ENCODE peak calls at places on chromosomes 5 and 9, in ten cellular contexts. C is HCT116; U is breast epithelium; K is colonic mucosa; F is prostate gland; E is heart right ventricle; W is CD4-positive, CD25-positive, alpha-beta regulatory T cell; O is cardiac muscle cell; J is aorta; P is GM12878. R is an unnamed sample.

GRCh38 chr5:61941637-61942036 is 364.4 kb upstream of the KIF2A start:
- DNase-seq in K (no peak), O (no peak), U (no peak), J (no peak), W (no peak), F (no peak), E (no peak), P (no peak), C (no peak), R (no peak)

GRCh38 chr9:133370680-133371079 is 5.2 kb downstream of the SURF4 start:
- DNase-seq in C (no peak), O (no peak), U (no peak), K (no peak), F (no peak), W (peak), E (no peak), J (no peak), P (no peak), R (no peak)

GRCh38 chr5:76457685-76458491 is 54.8 kb downstream of the IQGAP2 start:
- DNase-seq in E (no peak), U (no peak), O (no peak), P (no peak), J (no peak), C (no peak), F (no peak), K (no peak), W (no peak), R (no peak)

GRCh38 chr9:7103382-7104170 is 345.8 kb downstream of the KDM4C start:
- DNase-seq in P (no peak), J (no peak), O (peak), C (no peak), U (no peak), E (no peak), W (no peak), F (no peak), K (no peak), R (no peak)

GRCh38 chr9:13386324-13386723 is 106.8 kb upstream of the MPDZ start:
- DNase-seq in K (no peak), P (no peak), W (no peak), J (peak), O (no peak), C (no peak), U (no peak), E (no peak), F (no peak), R (no peak)

GRCh38 chr5:136308396-136308795 is 56.9 kb downstream of the TRPC7 start:
- DNase-seq in C (no peak), K (no peak), U (no peak), W (no peak), E (no peak), J (no peak), P (no peak), O (peak), F (no peak), R (no peak)

GRCh38 chr9:133807818-133808217 is 69.7 kb upstream of the SARDH start:
- DNase-seq in C (no peak), W (no peak), O (no peak), K (no peak), E (no peak), U (no peak), J (no peak), P (no peak), F (no peak), R (no peak)

GRCh38 chr9:7042124-7042523 is 284.4 kb downstream of the KDM4C start:
- DNase-seq in C (no peak), E (no peak), O (no peak), W (no peak), U (no peak), J (no peak), F (no peak), P (no peak), K (no peak), R (no peak)

GRCh38 chr5:120388016-120388781 is 75.9 kb upstream of the PRR16 start:
- DNase-seq in W (no peak), J (no peak), E (no peak), C (no peak), U (no peak), P (no peak), O (no peak), K (no peak), F (no peak), R (no peak)

GRCh38 chr9:16082796-16083195 is 530.0 kb downstream of the CCDC171 start:
- DNase-seq in C (no peak), K (no peak), P (no peak), U (no peak), E (no peak), J (no peak), W (no peak), F (no peak), O (no peak), R (no peak)

GRCh38 chr5:3031733-3032378 is 280.4 kb upstream of the IRX2 start:
- DNase-seq in U (no peak), P (no peak), E (no peak), J (no peak), W (no peak), O (no peak), F (no peak), C (no peak), K (no peak), R (no peak)

GRCh38 chr9:127311239-127311741 is 46.7 kb downstream of the GARNL3 start:
- DNase-seq in C (peak), F (peak), E (peak), K (peak), J (peak), P (no peak), O (peak), W (no peak), U (no peak), R (no peak)

GRCh38 chr5:158414780-158415179 is 555.8 kb upstream of the CLINT1 start:
- DNase-seq in C (no peak), F (no peak), P (no peak), U (no peak), O (no peak), E (peak), K (no peak), W (no peak), J (no peak), R (no peak)
- H3K27ac ChIP-seq in C (no peak), F (no peak), P (no peak), U (peak), O (no peak), E (peak), K (no peak), W (no peak), J (peak), R (no peak)

GRCh38 chr5:172745836-172746235 is 25.2 kb downstream of the DUSP1 start:
- DNase-seq in U (no peak), P (no peak), E (no peak), J (no peak), C (no peak), W (no peak), K (no peak), O (no peak), F (no peak), R (no peak)

GRCh38 chr5:172745406-172745805 is 25.6 kb downstream of the DUSP1 start:
- DNase-seq in P (no peak), W (no peak), U (no peak), K (no peak), E (no peak), O (no peak), J (no peak), C (no peak), F (no peak), R (no peak)

GRCh38 chr5:172744106-172745104 is 26.6 kb downstream of the DUSP1 start:
- DNase-seq in W (no peak), P (no peak), K (peak), U (no peak), J (no peak), O (no peak), F (peak), E (no peak), C (no peak), R (no peak)

GRCh38 chr5:172741206-172741582 is 29.8 kb downstream of the DUSP1 start:
- DNase-seq in K (no peak), P (no peak), O (no peak), C (no peak), E (no peak), J (no peak), F (no peak), U (no peak), W (no peak), R (no peak)

GRCh38 chr5:172743112-172743959 is 27.7 kb downstream of the DUSP1 start:
- DNase-seq in F (no peak), U (no peak), K (no peak), E (no peak), W (no peak), O (no peak), P (no peak), J (no peak), C (no peak), R (no peak)
- H3K27ac ChIP-seq in F (no peak), U (no peak), K (no peak), E (peak), W (no peak), O (no peak), P (no peak), J (peak), C (no peak), R (no peak)

GRCh38 chr5:139700711-139701693 is 52.9 kb downstream of the CXXC5 start:
- DNase-seq in W (no peak), P (no peak), J (peak), O (no peak), K (peak), U (no peak), C (no peak), F (no peak), E (no peak), R (no peak)
- H3K27ac ChIP-seq in W (no peak), P (no peak), J (no peak), O (peak), K (no peak), U (no peak), C (no peak), F (no peak), E (no peak), R (no peak)

GRCh38 chr5:140341591-140341990 is 4.8 kb downstream of the HBEGF start:
- DNase-seq in J (peak), F (no peak), O (no peak), C (no peak), K (no peak), E (peak), P (no peak), W (no peak), U (no peak), R (peak)
- H3K27ac ChIP-seq in J (no peak), F (no peak), O (no peak), C (no peak), K (no peak), E (peak), P (peak), W (no peak), U (peak), R (peak)

GRCh38 chr5:57482671-57483106 is at the start of gene ACTBL2:
- DNase-seq in E (no peak), W (no peak), P (no peak), U (no peak), J (no peak), K (no peak), O (no peak), F (no peak), C (no peak), R (no peak)

GRCh38 chr5:57488308-57488955 is 5.8 kb upstream of the ACTBL2 start:
- DNase-seq in K (no peak), O (no peak), E (peak), C (no peak), U (no peak), F (no peak), J (no peak), P (no peak), W (no peak), R (no peak)

GRCh38 chr5:57491369-57491965 is 8.9 kb upstream of the ACTBL2 start:
- DNase-seq in J (no peak), U (no peak), K (no peak), F (no peak), C (no peak), O (peak), P (no peak), W (no peak), E (no peak), R (no peak)

DNA sequence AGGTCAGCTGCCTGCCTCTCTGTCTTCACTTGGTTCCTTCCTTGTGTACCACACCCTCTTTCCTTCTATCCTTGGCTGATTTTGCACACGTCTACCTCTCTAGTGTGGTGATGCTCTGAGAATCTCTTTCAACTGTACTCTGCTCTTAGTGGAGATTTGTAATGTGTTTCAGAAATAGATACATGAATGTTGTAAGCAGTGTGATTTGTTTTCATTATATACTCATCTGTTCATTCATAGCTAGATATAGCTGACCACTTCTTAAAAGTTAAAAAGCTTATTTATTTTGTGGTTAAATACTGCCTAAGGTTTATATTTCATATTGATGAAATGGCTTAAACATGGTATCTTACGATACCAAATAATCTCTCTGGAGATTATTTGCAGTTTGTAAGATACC is 3.6 kb upstream of the ACTBL2 start:
- DNase-seq in J (no peak), E (no peak), O (no peak), C (no peak), K (no peak), W (no peak), U (no peak), F (no peak), P (no peak), R (no peak)
- H3K27ac ChIP-seq in J (no peak), E (no peak), O (no peak), C (no peak), K (no peak), W (no peak), U (no peak), F (no peak), P (no peak), R (no peak)

DNA sequence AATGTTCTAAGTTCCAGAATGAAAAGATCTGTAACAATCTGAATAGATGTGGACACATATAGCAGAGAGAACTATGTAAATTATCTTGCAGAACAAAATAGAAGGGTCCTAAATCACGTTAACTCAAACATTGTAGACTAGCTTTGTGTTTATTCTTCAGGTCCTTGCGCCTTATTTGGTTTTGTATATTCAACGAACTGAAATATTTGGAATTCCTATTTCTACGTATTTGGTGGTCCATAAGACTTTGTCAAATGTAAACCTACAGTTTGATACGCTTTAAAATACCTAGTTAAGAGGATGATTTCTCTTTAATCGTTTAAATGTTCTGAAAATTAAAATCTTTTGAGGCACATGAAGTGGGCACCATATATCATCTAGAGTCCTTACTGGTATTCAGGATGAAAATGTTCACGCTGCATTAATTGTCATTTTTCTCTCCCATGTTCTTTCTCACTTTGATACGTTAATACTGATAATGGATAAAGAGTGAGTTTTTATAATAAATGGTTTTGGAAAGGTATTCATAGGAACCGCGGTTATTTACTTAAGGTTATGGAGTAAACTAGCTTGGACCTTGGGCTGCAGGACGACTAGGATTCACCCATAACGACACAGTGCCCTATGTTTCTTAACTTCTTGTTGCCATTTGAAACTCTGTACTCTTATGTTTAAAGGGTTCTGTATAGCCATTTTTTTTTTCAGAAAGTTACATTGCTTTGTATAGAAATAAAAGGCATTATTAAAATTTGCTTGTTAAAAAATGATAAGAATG is 45.3 kb downstream of the NDFIP1 start:
- DNase-seq in W (no peak), E (no peak), U (no peak), P (no peak), C (no peak), J (no peak), K (no peak), O (no peak), F (no peak), R (no peak)
- H3K27ac ChIP-seq in W (no peak), E (no peak), U (no peak), P (no peak), C (no peak), J (no peak), K (no peak), O (no peak), F (no peak), R (no peak)